ENCODE peak calls at places on chromosome 20, in six cellular contexts. M is epithelial cell of esophagus, S is HFFc6, J is pancreas, U is hepatocyte, D is left ventricle myocardium inferior. C is an unnamed sample.

GRCh38 chr20:618980-619379 is 8.9 kb upstream of the TCF15 start:
- DNase-seq in M (no peak), S (no peak), J (no peak), U (no peak), D (no peak), C (no peak)

GRCh38 chr20:56518126-56518525 is 6.4 kb upstream of the FAM209A start:
- DNase-seq in M (no peak), S (no peak), J (no peak), U (no peak), D (no peak), C (no peak)

GRCh38 chr20:59827138-59828056 is 106.0 kb downstream of the SYCP2 start:
- DNase-seq in M (no peak), S (no peak), J (no peak), U (no peak), D (no peak), C (no peak)

GRCh38 chr20:25470045-25470444 is 62.6 kb downstream of the GINS1 start:
- DNase-seq in M (peak), S (no peak), J (no peak), U (peak), D (no peak), C (peak)

GRCh38 chr20:45012682-45013302 is 46.5 kb downstream of the STK4 start:
- DNase-seq in M (peak), S (peak), J (no peak), U (no peak), D (no peak), C (no peak)

GRCh38 chr20:49400904-49401303 is 81.6 kb downstream of the KCNB1 start:
- DNase-seq in M (no peak), S (no peak), J (no peak), U (no peak), D (no peak), C (no peak)

GRCh38 chr20:23080521-23080920 is 5.6 kb downstream of the CD93 start:
- DNase-seq in M (no peak), S (no peak), J (no peak), U (no peak), D (no peak), C (no peak)

GRCh38 chr20:45359069-45359405 is 3.9 kb upstream of the SYS1 start:
- DNase-seq in M (no peak), S (no peak), J (no peak), U (no peak), D (peak), C (peak)

GRCh38 chr20:15902493-15902892 is 670.8 kb downstream of the KIF16B start:
- DNase-seq in M (no peak), S (no peak), J (no peak), U (no peak), D (no peak), C (peak)

GRCh38 chr20:63544958-63545516 is 2.5 kb downstream of the SRMS start:
- DNase-seq in M (peak), S (no peak), J (no peak), U (peak), D (no peak), C (peak)

GRCh38 chr20:42531675-42531985 is 658.1 kb downstream of the PTPRT start:
- DNase-seq in M (no peak), S (no peak), J (no peak), U (no peak), D (no peak), C (no peak)

DNA sequence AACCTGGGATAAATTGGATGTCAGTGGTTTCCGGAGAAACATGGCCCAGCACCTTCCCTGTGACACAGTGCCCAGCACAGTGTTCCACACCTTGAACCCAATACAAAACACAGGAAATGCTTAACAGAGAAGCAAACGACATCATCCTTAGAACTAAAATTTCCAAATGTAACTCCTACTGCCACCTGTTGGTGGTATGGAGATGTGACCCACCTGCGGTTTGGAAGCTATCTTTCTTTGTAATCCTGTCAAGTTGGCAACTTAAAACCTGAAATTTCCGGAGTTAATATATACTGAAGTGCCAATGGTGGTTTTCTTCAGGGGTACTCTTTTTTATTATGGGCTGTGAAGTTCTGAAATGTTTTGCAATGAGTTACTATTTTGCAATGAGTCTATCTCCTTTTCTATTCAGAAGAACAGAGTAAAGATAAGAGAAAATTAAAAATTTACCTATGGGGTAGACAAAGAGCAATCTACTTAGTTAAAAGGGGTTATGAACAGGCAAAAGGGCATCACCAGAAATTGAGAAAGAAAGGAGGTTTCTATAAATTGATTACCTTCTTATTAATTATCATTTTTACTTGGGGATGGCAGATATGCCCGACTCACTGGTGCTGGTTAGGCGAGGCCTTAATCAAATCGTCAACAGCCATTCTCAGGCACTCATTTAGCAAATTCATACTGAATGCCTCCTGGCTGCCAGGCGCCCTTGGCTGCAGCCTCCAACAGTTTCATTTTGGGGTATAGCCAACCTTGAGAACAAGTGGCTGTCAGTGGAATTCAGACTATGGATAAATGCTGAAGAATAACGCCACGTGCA is 658.6 kb downstream of the PTPRT start:
- DNase-seq in M (peak), S (no peak), J (no peak), U (peak), D (no peak), C (no peak)
- TF ChIP-seq CTCF in M (peak), S (peak), J (no peak), U (peak), D (peak), C (no peak)

DNA sequence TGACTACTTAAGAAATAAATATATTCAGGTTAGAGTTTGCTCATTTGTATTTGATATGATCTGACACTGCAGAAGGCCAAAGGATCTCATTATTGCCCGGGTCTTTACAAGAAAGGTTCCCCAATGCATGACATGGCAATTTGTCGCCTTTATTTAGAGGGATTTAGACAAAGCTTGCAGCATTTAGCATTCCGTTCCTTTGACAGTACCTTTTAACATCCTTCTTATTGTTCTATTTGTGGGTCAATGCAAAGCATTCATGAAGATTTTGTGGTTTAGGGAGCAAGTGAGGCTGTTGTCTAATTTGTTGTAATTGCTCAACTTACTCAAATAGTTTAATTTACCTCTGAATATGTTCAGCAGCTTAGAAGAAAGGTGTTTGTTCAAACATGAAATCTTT is 230.8 kb upstream of the FLRT3 start:
- DNase-seq in M (peak), S (no peak), J (no peak), U (no peak), D (no peak), C (no peak)
- TF ChIP-seq CTCF in M (no peak), S (no peak), J (no peak), U (no peak), D (no peak), C (no peak)

GRCh38 chr20:61975411-61975810 is 90.3 kb downstream of the TAF4 start:
- DNase-seq in M (no peak), S (no peak), J (no peak), U (no peak), D (no peak), C (no peak)

GRCh38 chr20:61976275-61976649 is 89.4 kb downstream of the TAF4 start:
- DNase-seq in M (no peak), S (no peak), J (no peak), U (no peak), D (no peak), C (no peak)

GRCh38 chr20:61972910-61973508 is 92.7 kb downstream of the TAF4 start:
- DNase-seq in M (no peak), S (no peak), J (no peak), U (no peak), D (no peak), C (no peak)

GRCh38 chr20:61974357-61974665 is 91.4 kb downstream of the TAF4 start:
- DNase-seq in M (no peak), S (no peak), J (no peak), U (no peak), D (no peak), C (no peak)

DNA sequence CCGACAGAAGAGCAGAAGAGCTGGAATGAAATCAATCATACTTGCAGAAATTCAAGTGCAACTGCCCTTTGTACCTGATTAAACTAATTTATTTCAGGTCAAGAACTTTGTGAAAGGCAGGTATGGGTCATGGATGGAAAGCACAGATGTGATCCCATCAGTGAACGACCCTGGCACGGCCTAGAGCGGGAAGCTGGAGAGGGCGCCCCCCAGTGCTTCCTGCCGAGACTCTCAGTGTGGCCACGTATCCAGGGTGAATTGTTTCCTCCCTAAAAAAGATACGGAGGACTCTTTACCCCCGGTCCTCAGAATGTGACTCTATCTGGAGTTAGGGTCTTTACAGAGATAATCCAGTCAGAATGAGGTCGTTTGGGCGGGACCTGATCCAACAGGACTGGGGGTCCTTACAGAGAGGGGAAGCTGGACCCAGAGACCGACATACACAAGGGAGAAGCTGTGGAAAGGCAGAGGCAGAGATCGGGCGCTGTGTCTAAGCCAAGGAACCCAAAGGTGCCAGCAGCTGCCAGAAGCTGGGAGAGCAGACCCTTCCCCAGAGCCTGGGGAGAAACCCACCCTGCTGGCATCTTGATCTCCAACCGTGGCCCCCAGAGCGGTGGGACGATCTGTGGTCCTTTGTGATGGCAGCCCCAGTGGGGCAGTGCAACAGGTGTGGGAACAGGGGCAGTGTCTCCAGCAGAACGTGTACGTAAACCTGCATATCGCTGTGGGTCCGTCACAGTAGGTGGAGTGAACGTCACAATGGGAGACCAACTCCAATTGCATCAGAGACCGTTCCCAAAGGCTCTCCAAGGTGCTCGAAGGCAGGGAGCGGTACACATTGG is 91.9 kb downstream of the TAF4 start:
- DNase-seq in M (no peak), S (no peak), J (no peak), U (no peak), D (no peak), C (no peak)
- TF ChIP-seq CTCF in M (no peak), S (peak), J (no peak), U (no peak), D (no peak), C (no peak)

GRCh38 chr20:10861619-10862018 is 187.8 kb upstream of the JAG1 start:
- DNase-seq in M (peak), S (no peak), J (peak), U (no peak), D (no peak), C (peak)
- TF ChIP-seq CTCF in M (no peak), S (no peak), J (no peak), U (no peak), D (no peak), C (no peak)

GRCh38 chr20:35166242-35166830 is 5.5 kb upstream of the PROCR start:
- DNase-seq in M (no peak), S (no peak), J (no peak), U (no peak), D (peak), C (no peak)
- TF ChIP-seq CTCF in M (no peak), S (no peak), J (no peak), U (no peak), D (no peak), C (no peak)

DNA sequence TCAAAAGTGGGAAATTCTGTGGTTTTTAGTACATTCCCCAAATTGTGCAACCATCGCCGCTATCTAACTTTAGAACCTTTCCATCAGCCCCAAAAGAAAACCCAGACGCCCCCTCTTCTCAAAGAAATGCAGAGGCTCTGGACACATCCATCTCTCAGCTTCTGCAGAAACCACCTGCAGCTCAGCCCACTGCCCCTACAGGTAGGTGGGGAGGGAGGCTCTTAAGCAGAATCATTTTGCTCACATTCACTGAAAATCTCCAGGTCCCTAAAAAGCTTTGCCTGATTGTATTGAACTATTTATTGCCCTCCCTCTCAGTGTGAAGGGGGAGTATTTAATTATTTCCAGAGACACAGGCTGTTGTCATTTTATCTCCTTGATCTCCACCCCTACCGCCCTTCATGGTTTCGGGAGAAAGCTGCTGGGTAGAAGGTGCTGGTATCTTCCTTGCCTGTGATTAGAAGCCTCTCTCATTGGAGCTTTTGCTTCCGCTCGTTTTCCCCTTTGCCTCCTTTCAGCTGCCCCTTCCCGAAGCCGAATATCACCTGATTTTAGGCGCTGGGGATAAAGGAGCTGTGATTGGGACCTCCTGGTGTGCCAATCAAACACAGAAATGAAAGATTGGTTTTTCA is 68.8 kb upstream of the KCNG1 start:
- DNase-seq in M (no peak), S (no peak), J (no peak), U (no peak), D (no peak), C (no peak)
- TF ChIP-seq CTCF in M (no peak), S (no peak), J (no peak), U (no peak), D (no peak), C (no peak)

GRCh38 chr20:58639182-58640146 is 11.6 kb upstream of the STX16 start:
- DNase-seq in M (no peak), S (no peak), J (no peak), U (no peak), D (no peak), C (no peak)
- TF ChIP-seq CTCF in M (no peak), S (peak), J (no peak), U (no peak), D (no peak), C (no peak)

DNA sequence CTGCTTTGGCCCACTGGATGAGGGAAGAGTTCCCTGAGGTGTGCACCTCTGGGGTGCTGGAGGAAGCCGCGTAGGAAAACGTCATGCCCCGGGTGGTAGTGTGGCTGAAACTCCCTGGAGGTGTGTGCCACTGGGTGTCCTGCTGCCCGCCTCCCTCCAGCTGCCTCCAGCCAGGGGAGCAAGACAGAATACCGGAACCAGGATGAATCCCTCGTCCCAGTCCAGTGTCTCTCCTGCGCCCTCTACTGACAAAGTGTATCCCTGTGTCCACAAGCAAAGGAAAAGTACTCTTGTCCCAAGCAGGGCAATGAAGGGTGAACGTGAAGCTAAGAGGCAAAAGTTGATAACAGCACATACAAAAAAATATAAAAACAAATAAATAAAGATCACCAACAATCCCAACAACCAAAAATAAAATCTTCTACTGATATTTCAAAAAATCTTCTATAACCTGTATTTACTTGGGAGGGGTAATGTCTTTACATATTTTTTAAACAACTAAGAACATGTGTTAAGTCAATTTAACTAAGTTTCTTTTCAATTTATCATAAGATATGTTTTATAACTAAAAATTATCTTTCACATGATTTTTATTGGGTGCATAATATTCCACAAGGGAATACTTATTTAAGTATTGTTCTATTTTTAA is 437.6 kb downstream of the MAFB start:
- DNase-seq in M (peak), S (no peak), J (no peak), U (peak), D (no peak), C (peak)
- TF ChIP-seq CTCF in M (peak), S (no peak), J (no peak), U (peak), D (peak), C (peak)

DNA sequence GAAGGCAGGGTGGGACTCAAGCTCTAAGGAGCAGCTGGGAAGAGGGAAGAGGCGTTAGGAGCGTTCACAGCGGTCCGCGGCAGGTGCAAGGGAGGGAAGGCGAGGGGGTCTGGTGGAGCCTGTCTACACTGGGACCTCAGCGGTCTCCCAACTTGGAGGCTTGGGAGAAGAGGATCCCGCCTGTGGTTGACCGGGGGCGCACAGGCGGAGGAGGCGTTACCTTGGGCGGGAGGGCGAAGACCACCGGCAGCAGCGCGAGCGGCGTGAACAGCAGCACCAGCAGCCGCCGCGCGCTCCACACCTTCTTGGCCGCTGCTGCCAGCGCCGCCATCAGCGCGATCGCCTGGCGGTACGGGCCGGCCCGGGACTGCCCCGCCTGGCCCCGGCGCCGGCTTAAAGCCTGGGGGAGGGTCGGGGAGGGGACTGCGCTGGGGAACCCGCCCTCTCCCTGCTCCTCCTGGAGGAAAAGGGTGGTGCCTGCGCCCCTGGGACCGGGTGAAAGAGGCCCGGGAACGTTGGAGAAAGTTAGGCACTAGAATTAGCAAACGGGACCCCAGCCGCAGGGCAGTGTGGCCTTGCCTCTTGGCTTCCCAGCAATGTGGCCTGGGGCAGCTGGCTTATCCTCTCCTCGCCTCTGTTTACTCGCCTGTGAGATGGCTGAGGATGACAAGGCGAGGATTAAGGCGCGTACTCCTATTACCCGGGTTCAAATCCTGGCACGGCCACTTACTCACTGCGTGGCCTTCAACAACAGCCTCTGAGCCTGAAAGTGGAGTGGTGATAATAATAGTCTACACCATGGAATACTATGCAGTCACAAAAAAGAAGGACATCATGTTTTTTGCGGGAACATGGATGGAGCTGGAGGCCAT is at the start of gene SLC13A3:
- DNase-seq in M (no peak), S (no peak), J (no peak), U (peak), D (no peak), C (no peak)
- TF ChIP-seq CTCF in M (no peak), S (no peak), J (no peak), U (no peak), D (no peak), C (no peak)

GRCh38 chr20:2713285-2713684 is 20.7 kb downstream of the EBF4 start:
- DNase-seq in M (peak), S (no peak), J (no peak), U (no peak), D (no peak), C (peak)
- TF ChIP-seq CTCF in M (peak), S (peak), J (no peak), U (peak), D (no peak), C (peak)

C was measured in MCF 10A.